ENCODE peak calls at places on chromosomes 13 and 19, in seven cellular contexts. L is stomach, I is A549, D is upper lobe of left lung, X is HCT116, H is fibroblast of lung, O is fibroblast of pulmonary artery. P is an unnamed sample.
A peak's percentile ranks its signal among the peaks of the same experiment; 100 is the strongest.

GRCh38 chr13:57633141-57633949 is 1.8 kb downstream of the PCDH17 start:
- DNase-seq in O (peak; percentile 10), H (peak; percentile 50), X (no peak), L (peak; percentile 26), D (peak; percentile 91), I (no peak), P (no peak)

GRCh38 chr19:294819-295686 is 3.9 kb upstream of the PLPP2 start:
- DNase-seq in H (no peak), X (no peak), D (peak; percentile 89), I (peak; percentile 50), O (peak; percentile 29), L (peak; percentile 68), P (peak; percentile 18)

GRCh38 chr13:114264886-114265611 is 16.4 kb upstream of the UPF3A start:
- DNase-seq in X (no peak), D (no peak), O (peak; percentile 44), L (no peak), I (no peak), H (peak; percentile 87), P (peak; percentile 87)

GRCh38 chr13:89951341-89951740 is 1396.1 kb upstream of the MIR17HG start:
- DNase-seq in X (no peak), O (no peak), L (no peak), H (no peak), I (no peak), D (no peak), P (no peak)

GRCh38 chr19:17289489-17289888 is 7.8 kb downstream of the ANKLE1 start:
- DNase-seq in I (peak; percentile 89), O (peak; percentile 93), H (peak; percentile 90), X (peak; percentile 89), D (peak; percentile 78), L (peak; percentile 76), P (peak; percentile 88)

GRCh38 chr13:28475916-28476725 is 18.8 kb downstream of the FLT1 start:
- DNase-seq in O (peak; percentile 95), D (no peak), L (no peak), I (no peak), H (peak; percentile 91), X (peak; percentile 36), P (peak; percentile 85)

GRCh38 chr19:45403781-45404556 is 900 bp downstream of the PPP1R13L start:
- DNase-seq in X (no peak), I (peak; percentile 95), L (peak; percentile 73), D (no peak), H (no peak), O (peak; percentile 39), P (peak; percentile 51)

GRCh38 chr13:82330499-82330898 is 1551.8 kb downstream of the SLITRK1 start:
- DNase-seq in O (peak; percentile 44), X (no peak), D (no peak), L (no peak), I (no peak), H (no peak), P (peak; percentile 4)

GRCh38 chr13:23674795-23675640 is 104.8 kb downstream of the TNFRSF19 start:
- DNase-seq in D (no peak), I (peak; percentile 57), L (no peak), X (no peak), O (peak; percentile 83), H (peak; percentile 90), P (peak; percentile 90)

GRCh38 chr19:14804755-14805154 is 26.4 kb upstream of the ADGRE2 start:
- DNase-seq in D (no peak), O (no peak), L (no peak), H (no peak), I (no peak), X (no peak), P (no peak)

GRCh38 chr19:47389150-47389556 is 30.2 kb downstream of the MEIS3 start:
- DNase-seq in H (no peak), D (no peak), O (peak; percentile 29), X (no peak), I (no peak), L (no peak), P (no peak)

GRCh38 chr13:94825507-94825906 is 113.2 kb upstream of the SOX21 start:
- DNase-seq in L (peak; percentile 33), D (no peak), I (no peak), O (peak; percentile 55), X (no peak), H (peak; percentile 33), P (no peak)

GRCh38 chr13:29594710-29595379 is 643 bp downstream of the SLC7A1 start:
- DNase-seq in L (peak; percentile 61), X (no peak), O (peak; percentile 66), H (peak; percentile 64), D (peak; percentile 92), I (peak; percentile 15), P (peak; percentile 47)

GRCh38 chr19:5106361-5106760 is 137.4 kb downstream of the KDM4B start:
- DNase-seq in I (no peak), L (no peak), D (peak; percentile 57), H (no peak), O (no peak), X (no peak), P (no peak)

GRCh38 chr13:20721454-20722357 is 18.2 kb downstream of the IL17D start:
- DNase-seq in I (no peak), D (peak; percentile 85), X (no peak), H (peak; percentile 66), O (peak; percentile 60), L (peak; percentile 56), P (peak; percentile 72)

GRCh38 chr19:49739098-49739497 is 24.0 kb downstream of the TSKS start:
- DNase-seq in H (no peak), D (no peak), X (no peak), O (no peak), I (no peak), L (no peak), P (no peak)

GRCh38 chr13:114120486-114121430 is 11.7 kb downstream of the RASA3 start:
- DNase-seq in O (no peak), X (no peak), I (no peak), H (no peak), D (no peak), L (no peak), P (no peak)

GRCh38 chr13:56924401-56924800 is 216.3 kb upstream of the PRR20A start:
- DNase-seq in D (no peak), I (no peak), X (no peak), H (no peak), L (no peak), O (no peak), P (no peak)

GRCh38 chr19:2982556-2982955 is 5.2 kb downstream of the TLE6 start:
- DNase-seq in I (no peak), X (no peak), L (no peak), O (no peak), D (no peak), H (no peak), P (no peak)

GRCh38 chr13:113401452-113402415 is 37.8 kb upstream of the GRTP1 start:
- DNase-seq in X (no peak), H (no peak), D (peak; percentile 78), I (no peak), L (no peak), O (no peak), P (no peak)

GRCh38 chr19:9565900-9566705 is 18.2 kb downstream of the ZNF121 start:
- DNase-seq in H (peak; percentile 25), L (no peak), I (no peak), O (peak; percentile 16), D (no peak), X (no peak), P (peak; percentile 7)

GRCh38 chr13:62631124-62631523 is 1215.5 kb upstream of the PCDH20 start:
- DNase-seq in D (no peak), H (no peak), L (no peak), I (no peak), X (no peak), O (no peak), P (no peak)

GRCh38 chr13:62629618-62630017 is 1214.0 kb upstream of the PCDH20 start:
- DNase-seq in I (no peak), L (peak; percentile 68), H (no peak), X (no peak), D (no peak), O (no peak), P (no peak)

GRCh38 chr13:62625214-62625613 is 1209.6 kb upstream of the PCDH20 start:
- DNase-seq in L (no peak), O (no peak), D (peak; percentile 26), H (no peak), X (no peak), I (no peak), P (no peak)

GRCh38 chr13:62627226-62627625 is 1211.6 kb upstream of the PCDH20 start:
- DNase-seq in L (no peak), H (no peak), X (no peak), O (no peak), I (no peak), D (peak; percentile 41), P (no peak)

GRCh38 chr13:62626771-62627170 is 1211.1 kb upstream of the PCDH20 start:
- DNase-seq in D (no peak), O (no peak), L (no peak), H (no peak), X (no peak), I (no peak), P (no peak)
- TF ChIP-seq CTCF in D (no peak), O (no peak), L (no peak), H (no peak), X (no peak), I (peak; percentile 15), P (peak; percentile 47)

GRCh38 chr13:30736921-30737320 is 1.6 kb downstream of the ALOX5AP start:
- DNase-seq in D (no peak), I (no peak), O (no peak), L (no peak), H (no peak), X (no peak), P (no peak)

GRCh38 chr13:30736461-30736860 is 1.1 kb downstream of the ALOX5AP start:
- DNase-seq in L (no peak), O (no peak), H (no peak), D (no peak), X (no peak), I (no peak), P (no peak)

GRCh38 chr13:30738946-30739528 is 3.7 kb downstream of the ALOX5AP start:
- DNase-seq in O (no peak), I (no peak), X (no peak), H (no peak), D (no peak), L (no peak), P (no peak)

GRCh38 chr13:30738526-30738925 is 3.2 kb downstream of the ALOX5AP start:
- DNase-seq in H (no peak), O (no peak), L (no peak), D (no peak), X (no peak), I (no peak), P (no peak)

GRCh38 chr13:30737511-30738342 is 2.4 kb downstream of the ALOX5AP start:
- DNase-seq in L (no peak), H (no peak), I (no peak), O (no peak), D (no peak), X (no peak), P (no peak)
- H3K4me3 ChIP-seq in L (no peak overlapping the region), H (no peak overlapping the region), I (no peak overlapping the region), O (no peak overlapping the region), D (peak overlapping the region; percentile 4), X (no peak overlapping the region), P (no peak overlapping the region)

GRCh38 chr19:41689993-41690800 is 2.1 kb upstream of the CEACAM7 start:
- DNase-seq in L (no peak), O (no peak), I (no peak), H (no peak), X (no peak), D (no peak), P (no peak)
- TF ChIP-seq CTCF in L (no peak), O (no peak), I (no peak), H (no peak), X (no peak), D (no peak), P (no peak)

DNA sequence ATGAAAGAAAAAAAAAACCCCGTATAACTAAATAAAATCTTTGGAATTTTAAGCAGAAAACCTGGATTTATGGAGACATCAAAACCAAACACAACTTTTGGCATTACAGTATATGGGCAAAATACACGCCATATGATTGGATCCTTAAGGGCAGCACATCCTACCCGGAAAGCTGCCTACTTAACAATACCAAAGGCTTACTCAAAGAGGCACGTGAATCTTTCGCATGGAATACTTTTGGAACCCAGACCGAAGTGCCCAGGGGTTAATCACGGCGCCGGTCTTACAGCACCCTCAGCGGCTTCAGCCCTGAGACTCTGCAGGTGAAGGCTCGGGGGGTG is 385 bp downstream of the CCDC169 start:
- DNase-seq in O (peak; percentile 45), X (no peak), D (no peak), H (peak; percentile 50), I (peak; percentile 7), L (no peak), P (no peak)
- H3K4me3 ChIP-seq in O (peak overlapping the region; percentile 74), X (no peak overlapping the region), D (peak overlapping the region; percentile 56), H (peak overlapping the region; percentile 82), I (peak overlapping the region; percentile 62), L (peak overlapping the region; percentile 58), P (peak overlapping the region; percentile 72)

P was measured in brain microvascular endothelial cell.